ENCODE peak calls at places on chromosomes 4 and X, in four cellular contexts. M is activated naive CD8-positive, alpha-beta T cell treated with anti-CD3 and anti-CD28 coated beads, Interleukin-2, amount 50 U/mL, for 24 hours; E is PC-3; J is sigmoid colon. F is an unnamed sample.

GRCh38 chrX:151505796-151506195 is 57.7 kb upstream of the PASD1 start:
- DNase-seq in E (peak; percentile 44), J (no peak), M (peak; percentile 3), F (peak; percentile 24)

GRCh38 chrX:34341258-34341657 is 209.1 kb upstream of the FAM47A start:
- DNase-seq in J (no peak), E (peak; percentile 6), M (no peak), F (no peak)

GRCh38 chr4:172692701-172693100 is 475.9 kb upstream of the GALNT7 start:
- DNase-seq in E (peak; percentile 54), J (no peak), M (no peak), F (no peak)

GRCh38 chrX:153572601-153573000 is 26.3 kb downstream of the CCNQ start:
- DNase-seq in E (no peak), M (no peak), J (no peak), F (no peak)

GRCh38 chr4:124191329-124191728 is 521.2 kb downstream of the ANKRD50 start:
- DNase-seq in E (no peak), M (no peak), J (no peak), F (no peak)

GRCh38 chr4:142596121-142596520 is 250.0 kb downstream of the INPP4B start:
- DNase-seq in J (no peak), E (no peak), M (no peak), F (no peak)

GRCh38 chr4:10589808-10590207 is 94.8 kb downstream of the CLNK start:
- DNase-seq in E (no peak), J (no peak), M (no peak), F (no peak)

GRCh38 chrX:2311483-2311882 is 189.3 kb downstream of the DHRSX start:
- DNase-seq in M (no peak), J (no peak), E (no peak), F (no peak)

GRCh38 chrX:150012647-150013046 is 74.4 kb upstream of the EOLA2 start:
- DNase-seq in E (no peak), J (no peak), M (no peak), F (no peak)

GRCh38 chr4:81137446-81137845 is 77.6 kb downstream of the PRKG2 start:
- DNase-seq in E (no peak), M (no peak), J (no peak), F (no peak)

GRCh38 chr4:144402176-144402575 is 243.8 kb upstream of the HHIP start:
- DNase-seq in M (no peak), J (no peak), E (no peak), F (no peak)

GRCh38 chr4:115986573-115986972 is 873.2 kb upstream of the NDST4 start:
- DNase-seq in M (no peak), J (no peak), E (no peak), F (no peak)

GRCh38 chr4:3413675-3414420 is 27.9 kb upstream of the HGFAC start:
- DNase-seq in M (no peak), J (peak; percentile 62), E (no peak), F (no peak)

GRCh38 chr4:151715881-151716280 is 44.9 kb downstream of the GATB start:
- DNase-seq in M (no peak), J (no peak), E (no peak), F (no peak)

GRCh38 chr4:145840162-145840768 is 98.4 kb downstream of the ZNF827 start:
- DNase-seq in E (peak; percentile 82), J (no peak), M (no peak), F (peak; percentile 15)

GRCh38 chr4:161949941-161950725 is 213.7 kb downstream of the FSTL5 start:
- DNase-seq in J (no peak), E (no peak), M (no peak), F (no peak)

GRCh38 chr4:107520368-107520767 is 199.7 kb downstream of the PAPSS1 start:
- DNase-seq in J (no peak), M (no peak), E (no peak), F (no peak)

GRCh38 chr4:7909966-7910720 is 29.5 kb downstream of the AFAP1 start:
- DNase-seq in E (peak; percentile 11), J (peak; percentile 83), M (no peak), F (no peak)

GRCh38 chr4:140188975-140189374 is 35.0 kb upstream of the MAML3 start:
- DNase-seq in M (no peak), E (peak; percentile 23), J (peak; percentile 65), F (no peak)